ENCODE peak calls at places on chromosomes 13 and 19, in nine cellular contexts. A is tibial artery; H is AG09319; W is heart right ventricle; Z is HepG2; R is bronchial epithelial cell; C is GM12864; U is progenitor cell of endocrine pancreas; F is activated CD8-positive, alpha-beta T cell treated with anti-CD3 and anti-CD28 coated beads for 36 hours. I is an unnamed sample.

GRCh38 chr19:17616961-17617806 is 61.7 kb downstream of the COLGALT1 start:
- DNase-seq in A (no peak), H (no peak), W (no peak), Z (peak), R (peak), C (no peak), U (no peak), F (peak), I (no peak)

GRCh38 chr19:1651548-1652394 is 644 bp downstream of the TCF3 start:
- DNase-seq in A (no peak), H (no peak), W (peak), Z (no peak), R (no peak), C (no peak), U (no peak), F (peak), I (no peak)

GRCh38 chr19:9132422-9132821 is 5.7 kb upstream of the OR7G3 start:
- DNase-seq in A (no peak), H (no peak), W (no peak), Z (no peak), R (no peak), C (no peak), U (no peak), F (no peak), I (no peak)

GRCh38 chr13:84605927-84606326 is 723.7 kb upstream of the SLITRK1 start:
- DNase-seq in A (no peak), H (no peak), W (no peak), Z (no peak), R (no peak), C (no peak), U (no peak), F (no peak), I (no peak)

GRCh38 chr13:27304099-27304498 is 33.5 kb downstream of the RASL11A start:
- DNase-seq in A (no peak), H (no peak), W (no peak), Z (no peak), R (no peak), C (no peak), U (no peak), F (no peak), I (no peak)

GRCh38 chr13:21998279-21998678 is 327.4 kb downstream of the FGF9 start:
- DNase-seq in A (no peak), H (no peak), W (no peak), Z (peak), R (no peak), C (no peak), U (no peak), F (no peak), I (peak)

GRCh38 chr19:48815870-48816501 is 5.2 kb upstream of the BCAT2 start:
- DNase-seq in A (no peak), H (no peak), W (no peak), Z (peak), R (peak), C (no peak), U (no peak), F (peak), I (no peak)

GRCh38 chr19:29076963-29077362 is 136.0 kb downstream of the UQCRFS1 start:
- DNase-seq in A (no peak), H (no peak), W (no peak), Z (no peak), R (no peak), C (no peak), U (no peak), F (no peak), I (no peak)

GRCh38 chr19:3984584-3984907 is 717 bp downstream of the EEF2 start:
- DNase-seq in A (no peak), H (no peak), W (no peak), Z (no peak), R (no peak), C (no peak), U (no peak), F (no peak), I (no peak)

GRCh38 chr19:34269968-34270621 is 15.7 kb downstream of the GARRE1 start:
- DNase-seq in A (peak), H (no peak), W (peak), Z (peak), R (peak), C (peak), U (no peak), F (peak), I (no peak)

GRCh38 chr13:33816912-33817311 is 1.0 kb upstream of the RFC3 start:
- DNase-seq in A (no peak), H (no peak), W (no peak), Z (no peak), R (no peak), C (no peak), U (no peak), F (no peak), I (no peak)

GRCh38 chr13:95497307-95497943 is 55.1 kb upstream of the CLDN10 start:
- DNase-seq in A (no peak), H (no peak), W (peak), Z (no peak), R (no peak), C (no peak), U (no peak), F (no peak), I (no peak)

GRCh38 chr19:24073807-24074206 is 13.2 kb upstream of the ZNF254 start:
- DNase-seq in A (no peak), H (no peak), W (no peak), Z (no peak), R (peak), C (no peak), U (no peak), F (no peak), I (peak)

GRCh38 chr13:109214393-109214792 is 572.0 kb downstream of the IRS2 start:
- DNase-seq in A (no peak), H (no peak), W (no peak), Z (no peak), R (no peak), C (no peak), U (no peak), F (no peak), I (no peak)

GRCh38 chr13:110179116-110179857 is 127.7 kb downstream of the COL4A1 start:
- DNase-seq in A (no peak), H (no peak), W (no peak), Z (no peak), R (no peak), C (no peak), U (no peak), F (no peak), I (no peak)

GRCh38 chr19:31810536-31811109 is 461.4 kb upstream of the TSHZ3 start:
- DNase-seq in A (no peak), H (no peak), W (no peak), Z (no peak), R (no peak), C (no peak), U (no peak), F (no peak), I (no peak)

GRCh38 chr13:60226507-60226906 is 62.8 kb upstream of the DIAPH3 start:
- DNase-seq in A (no peak), H (peak), W (no peak), Z (peak), R (peak), C (no peak), U (no peak), F (peak), I (no peak)

GRCh38 chr13:39515231-39515630 is 87.8 kb downstream of the LHFPL6 start:
- DNase-seq in A (no peak), H (no peak), W (no peak), Z (no peak), R (no peak), C (no peak), U (no peak), F (no peak), I (no peak)

GRCh38 chr13:51599444-51600176 is 15.3 kb downstream of the WDFY2 start:
- DNase-seq in A (no peak), H (no peak), W (no peak), Z (no peak), R (no peak), C (no peak), U (no peak), F (no peak), I (no peak)

GRCh38 chr19:54320271-54320670 is 7.3 kb upstream of the LILRA5 start:
- DNase-seq in A (peak), H (no peak), W (no peak), Z (no peak), R (no peak), C (no peak), U (no peak), F (no peak), I (no peak)

GRCh38 chr19:2282062-2282861 is at the start of gene PEAK3:
- DNase-seq in A (peak), H (no peak), W (peak), Z (no peak), R (no peak), C (no peak), U (no peak), F (peak), I (peak)

GRCh38 chr13:39244561-39245230 is 206.4 kb downstream of the NHLRC3 start:
- DNase-seq in A (no peak), H (no peak), W (no peak), Z (no peak), R (no peak), C (no peak), U (no peak), F (no peak), I (no peak)

GRCh38 chr19:38877781-38878574 is at the start of gene RINL:
- DNase-seq in A (no peak), H (no peak), W (no peak), Z (no peak), R (peak), C (peak), U (no peak), F (peak), I (no peak)

GRCh38 chr19:15248648-15249559 is 16.7 kb upstream of the EPHX3 start:
- DNase-seq in A (peak), H (peak), W (peak), Z (no peak), R (peak), C (no peak), U (no peak), F (no peak), I (peak)

GRCh38 chr19:1131718-1132552 is 28.1 kb downstream of the GPX4 start:
- DNase-seq in A (peak), H (peak), W (peak), Z (no peak), R (peak), C (peak), U (no peak), F (peak), I (no peak)

GRCh38 chr13:30796132-30796832 is 60.9 kb downstream of the ALOX5AP start:
- DNase-seq in A (no peak), H (peak), W (no peak), Z (no peak), R (peak), C (no peak), U (no peak), F (peak), I (no peak)

GRCh38 chr13:48265217-48265815 is 32.3 kb downstream of the ITM2B start:
- DNase-seq in A (no peak), H (no peak), W (no peak), Z (no peak), R (no peak), C (peak), U (no peak), F (peak), I (no peak)

GRCh38 chr19:46637224-46637623 is 1.2 kb upstream of the GNG8 start:
- DNase-seq in A (no peak), H (no peak), W (no peak), Z (no peak), R (no peak), C (no peak), U (no peak), F (peak), I (no peak)

GRCh38 chr19:19372656-19373416 is 32.6 kb upstream of the GATAD2A start:
- DNase-seq in A (no peak), H (no peak), W (peak), Z (peak), R (peak), C (peak), U (no peak), F (peak), I (no peak)

GRCh38 chr13:44149821-44150220 is 223.8 kb upstream of the SERP2 start:
- DNase-seq in A (no peak), H (no peak), W (no peak), Z (no peak), R (no peak), C (no peak), U (no peak), F (no peak), I (no peak)

GRCh38 chr13:44146162-44146561 is 227.5 kb upstream of the SERP2 start:
- DNase-seq in A (no peak), H (no peak), W (no peak), Z (no peak), R (no peak), C (no peak), U (no peak), F (no peak), I (no peak)

GRCh38 chr13:44148159-44148929 is 225.3 kb upstream of the SERP2 start:
- DNase-seq in A (no peak), H (no peak), W (no peak), Z (no peak), R (no peak), C (no peak), U (no peak), F (no peak), I (no peak)

GRCh38 chr13:44147648-44148047 is 226.0 kb upstream of the SERP2 start:
- DNase-seq in A (no peak), H (no peak), W (no peak), Z (no peak), R (no peak), C (no peak), U (no peak), F (no peak), I (no peak)

GRCh38 chr13:44147222-44147621 is 226.4 kb upstream of the SERP2 start:
- DNase-seq in A (no peak), H (no peak), W (no peak), Z (no peak), R (no peak), C (no peak), U (no peak), F (no peak), I (no peak)
- TF ChIP-seq CTCF in A (no peak), H (no peak), W (no peak), Z (no peak), R (no peak), C (no peak), U (no peak), F (no peak), I (no peak)

GRCh38 chr13:100674848-100675659 is 459 bp upstream of the TMTC4 start:
- DNase-seq in A (peak), H (peak), W (peak), Z (peak), R (peak), C (peak), U (peak), F (peak), I (peak)
- TF ChIP-seq CTCF in A (no peak), H (peak), W (no peak), Z (peak), R (peak), C (peak), U (peak), F (no peak), I (peak)

GRCh38 chr19:13832096-13832495 is 36.9 kb downstream of the ZSWIM4 start:
- DNase-seq in A (no peak), H (no peak), W (no peak), Z (no peak), R (no peak), C (no peak), U (no peak), F (no peak), I (no peak)

GRCh38 chr19:13831560-13832056 is 36.4 kb downstream of the ZSWIM4 start:
- DNase-seq in A (no peak), H (no peak), W (no peak), Z (no peak), R (peak), C (no peak), U (no peak), F (no peak), I (no peak)

GRCh38 chr19:13834308-13834790 is 39.1 kb downstream of the ZSWIM4 start:
- DNase-seq in A (no peak), H (no peak), W (no peak), Z (no peak), R (peak), C (no peak), U (no peak), F (no peak), I (no peak)

GRCh38 chr19:13835791-13836723 is 40.8 kb downstream of the ZSWIM4 start:
- DNase-seq in A (peak), H (no peak), W (peak), Z (no peak), R (no peak), C (no peak), U (no peak), F (no peak), I (no peak)

DNA sequence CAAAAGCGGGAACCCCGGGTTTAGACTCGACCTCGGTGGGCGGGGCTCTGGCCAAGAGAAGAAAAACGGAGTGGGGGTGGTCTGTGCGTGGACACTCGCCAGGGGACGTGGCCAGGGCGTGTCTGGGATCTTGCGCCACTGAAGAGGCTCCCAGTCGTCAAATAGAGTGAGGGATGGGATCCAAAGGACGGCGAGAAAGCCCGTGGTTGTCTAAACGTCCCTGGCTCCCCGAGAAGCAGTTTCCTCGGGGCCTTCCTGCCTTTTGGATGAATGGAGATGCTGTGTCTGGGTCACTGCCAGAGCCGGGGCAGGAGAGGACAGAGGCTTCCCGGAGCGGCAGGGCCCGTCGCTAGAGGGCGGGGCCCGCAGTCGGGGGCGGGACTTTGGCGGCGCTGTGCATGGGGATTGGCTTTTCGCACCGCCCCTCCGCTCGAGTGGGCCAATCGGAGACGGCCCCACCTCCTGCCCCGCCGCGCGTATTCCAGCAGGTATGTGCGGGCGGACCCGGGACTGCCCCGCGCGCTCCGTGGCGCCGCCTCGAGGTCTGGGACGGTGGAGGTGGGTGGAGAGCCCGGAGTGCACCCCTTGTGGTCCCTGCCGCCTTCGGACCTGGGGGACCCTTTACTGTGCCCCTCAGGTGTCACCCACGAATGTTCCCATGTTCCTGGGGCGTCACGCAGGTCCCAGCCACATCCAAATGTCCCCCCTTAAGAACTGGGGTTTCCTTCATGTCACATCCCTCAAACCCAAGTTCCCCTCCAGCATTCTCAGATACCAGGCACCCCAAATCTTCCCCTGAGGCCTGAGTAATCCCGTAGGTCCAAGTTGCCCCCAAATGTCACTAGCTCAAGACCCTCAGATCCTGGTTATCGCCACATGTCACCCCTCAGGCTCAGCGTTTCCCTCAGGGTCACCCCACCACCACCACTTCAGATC is 38.4 kb downstream of the ZSWIM4 start:
- DNase-seq in A (peak), H (no peak), W (peak), Z (peak), R (peak), C (peak), U (peak), F (peak), I (peak)
- TF ChIP-seq CTCF in A (peak), H (peak), W (peak), Z (peak), R (peak), C (peak), U (peak), F (peak), I (peak)

GRCh38 chr13:37049810-37050209 is 9.7 kb downstream of the SUPT20H start:
- DNase-seq in A (no peak), H (no peak), W (no peak), Z (no peak), R (no peak), C (no peak), U (no peak), F (no peak), I (no peak)
- TF ChIP-seq CTCF in A (no peak), H (no peak), W (no peak), Z (no peak), R (no peak), C (no peak), U (peak), F (peak), I (peak)

GRCh38 chr19:45346449-45346848 is 5.9 kb downstream of the KLC3 start:
- DNase-seq in A (no peak), H (no peak), W (no peak), Z (peak), R (no peak), C (no peak), U (no peak), F (no peak), I (no peak)
- TF ChIP-seq CTCF in A (no peak), H (no peak), W (no peak), Z (peak), R (no peak), C (no peak), U (no peak), F (no peak), I (no peak)

GRCh38 chr19:56393119-56394012 is at the start of gene ZNF582:
- DNase-seq in A (peak), H (peak), W (peak), Z (peak), R (peak), C (peak), U (peak), F (peak), I (peak)
- TF ChIP-seq CTCF in A (peak), H (peak), W (peak), Z (peak), R (peak), C (peak), U (peak), F (peak), I (peak)

DNA sequence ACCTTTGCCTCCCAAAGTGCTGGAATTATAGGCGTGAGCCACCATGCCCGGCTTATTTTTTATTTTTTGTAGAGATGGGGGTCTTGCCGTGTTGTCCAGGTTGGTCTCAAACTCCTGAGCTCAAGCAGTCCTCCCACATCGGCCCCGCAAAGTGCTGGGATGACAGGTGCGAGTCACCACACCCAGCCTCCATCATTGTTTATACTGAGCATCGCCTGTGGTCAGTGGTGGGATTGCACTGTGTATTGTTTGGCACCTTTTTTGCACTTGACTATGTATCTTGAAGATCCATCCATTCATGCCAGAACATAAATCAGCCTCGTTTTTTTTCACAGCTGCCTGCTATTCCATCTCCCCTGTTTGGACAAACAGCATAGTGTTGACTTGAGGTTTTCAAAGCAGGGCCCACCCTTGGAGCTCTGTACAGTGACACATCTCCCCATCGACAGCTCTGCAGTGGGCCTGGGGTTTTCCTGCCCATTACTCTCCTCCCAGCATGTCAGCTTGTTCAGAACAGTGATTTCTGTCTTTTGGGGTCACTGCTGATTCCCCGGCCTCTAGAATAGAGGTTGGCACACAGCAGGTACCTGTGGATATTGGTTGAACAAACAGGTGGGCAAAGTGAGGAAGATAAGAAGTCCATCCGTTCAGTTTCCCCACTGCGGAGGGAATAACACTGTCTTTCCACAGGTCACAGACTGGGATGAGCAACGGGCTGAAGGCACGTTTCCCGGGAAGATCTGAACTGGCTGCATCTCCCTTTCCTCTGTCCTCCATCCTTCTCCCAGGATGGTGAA is 8.2 kb upstream of the UPK1A start:
- DNase-seq in A (no peak), H (no peak), W (no peak), Z (no peak), R (no peak), C (no peak), U (no peak), F (no peak), I (no peak)
- TF ChIP-seq CTCF in A (no peak), H (no peak), W (no peak), Z (no peak), R (no peak), C (peak), U (no peak), F (no peak), I (no peak)

GRCh38 chr13:42660367-42660965 is 86.5 kb downstream of the TNFSF11 start:
- DNase-seq in A (no peak), H (no peak), W (no peak), Z (no peak), R (peak), C (no peak), U (no peak), F (no peak), I (no peak)
- TF ChIP-seq CTCF in A (no peak), H (peak), W (peak), Z (no peak), R (peak), C (peak), U (no peak), F (no peak), I (peak)

I was measured in osteocyte.